ENCODE peak calls at places on chromosomes 4 and X, in six cellular contexts. O is pancreas; J is amniotic stem cell; A is NCI-H345; B is EH; M is naive thymus-derived CD4-positive, alpha-beta T cell. S is an unnamed sample.

GRCh38 chr4:40621592-40622512 is 7.8 kb downstream of the RBM47 start:
- DNase-seq in O (peak; percentile 54), J (peak; percentile 82), A (no peak), B (peak; percentile 98), M (no peak), S (peak; percentile 69)

GRCh38 chr4:81214518-81215218 is 354 bp downstream of the PRKG2 start:
- DNase-seq in O (peak; percentile 12), J (no peak), A (peak; percentile 36), B (no peak), M (no peak), S (peak; percentile 11)

GRCh38 chrX:119240356-119240755 is 4.3 kb downstream of the PGRMC1 start:
- DNase-seq in O (no peak), J (peak; percentile 4), A (no peak), B (peak; percentile 91), M (no peak), S (no peak)

GRCh38 chr4:152257601-152258066 is 278.3 kb downstream of the FBXW7 start:
- DNase-seq in O (no peak), J (no peak), A (no peak), B (peak; percentile 89), M (no peak), S (no peak)

GRCh38 chr4:139606600-139607301 is 50.7 kb upstream of the SETD7 start:
- DNase-seq in O (no peak), J (peak; percentile 44), A (no peak), B (peak; percentile 61), M (no peak), S (no peak)

GRCh38 chrX:71541546-71542022 is 8.7 kb downstream of the OGT start:
- DNase-seq in O (no peak), J (no peak), A (no peak), B (peak; percentile 88), M (no peak), S (no peak)

GRCh38 chr4:17766826-17767458 is 14.5 kb downstream of the FAM184B start:
- DNase-seq in O (no peak), J (no peak), A (no peak), B (no peak), M (no peak), S (no peak)

GRCh38 chr4:94277539-94277938 is 65.1 kb downstream of the HPGDS start:
- DNase-seq in O (no peak), J (no peak), A (no peak), B (peak; percentile 13), M (no peak), S (no peak)

GRCh38 chr4:113997206-113997605 is 17.8 kb upstream of the ARSJ start:
- DNase-seq in O (no peak), J (no peak), A (no peak), B (no peak), M (no peak), S (no peak)

GRCh38 chrX:137982791-137983190 is 416.9 kb downstream of the ZIC3 start:
- DNase-seq in O (no peak), J (no peak), A (no peak), B (no peak), M (no peak), S (no peak)

GRCh38 chr4:24853142-24853541 is 57.8 kb downstream of the SOD3 start:
- DNase-seq in O (no peak), J (no peak), A (no peak), B (no peak), M (no peak), S (no peak)

GRCh38 chrX:107713205-107714195 is 62.1 kb downstream of the TSC22D3 start:
- DNase-seq in O (no peak), J (no peak), A (no peak), B (no peak), M (peak; percentile 17), S (no peak)

GRCh38 chr4:20299515-20299914 is 47.8 kb downstream of the SLIT2 start:
- DNase-seq in O (no peak), J (peak; percentile 58), A (no peak), B (peak; percentile 58), M (no peak), S (peak; percentile 11)

GRCh38 chrX:82134378-82134777 is 932.5 kb downstream of the SH3BGRL start:
- DNase-seq in O (no peak), J (no peak), A (no peak), B (no peak), M (no peak), S (no peak)

GRCh38 chr4:42143996-42144395 is 8.5 kb downstream of the BEND4 start:
- DNase-seq in O (no peak), J (no peak), A (no peak), B (no peak), M (no peak), S (no peak)

GRCh38 chrX:15988661-15989603 is 134.3 kb upstream of the AP1S2 start:
- DNase-seq in O (no peak), J (no peak), A (no peak), B (peak; percentile 72), M (no peak), S (no peak)

GRCh38 chr4:138235419-138235952 is 6.7 kb downstream of the SLC7A11 start:
- DNase-seq in O (no peak), J (peak; percentile 83), A (no peak), B (peak; percentile 97), M (no peak), S (no peak)

GRCh38 chrX:85243761-85244410 is at the start of the genes SATL1 and ZNF711:
- DNase-seq in O (peak; percentile 57), J (no peak), A (peak; percentile 93), B (peak; percentile 47), M (no peak), S (peak; percentile 44)

GRCh38 chr4:143728171-143728570 is 27.7 kb upstream of the FREM3 start:
- DNase-seq in O (no peak), J (peak; percentile 5), A (no peak), B (peak; percentile 86), M (no peak), S (no peak)

GRCh38 chr4:110619401-110620247 is 3.3 kb downstream of the PITX2 start:
- DNase-seq in O (no peak), J (no peak), A (no peak), B (no peak), M (no peak), S (no peak)

GRCh38 chr4:8000721-8001491 is 61.2 kb upstream of the AFAP1 start:
- DNase-seq in O (no peak), J (no peak), A (no peak), B (no peak), M (no peak), S (no peak)

GRCh38 chrX:137227164-137227563 is 193.4 kb upstream of the GPR101 start:
- DNase-seq in O (no peak), J (no peak), A (no peak), B (no peak), M (no peak), S (no peak)

GRCh38 chr4:40247350-40247749 is 50.5 kb downstream of the RHOH start:
- DNase-seq in O (no peak), J (no peak), A (no peak), B (no peak), M (no peak), S (no peak)

GRCh38 chr4:90318208-90318607 is 191.0 kb downstream of the CCSER1 start:
- DNase-seq in O (no peak), J (peak; percentile 72), A (no peak), B (peak; percentile 77), M (no peak), S (no peak)

GRCh38 chrX:17020828-17021821 is 74.7 kb downstream of the REPS2 start:
- DNase-seq in O (no peak), J (no peak), A (no peak), B (no peak), M (no peak), S (no peak)

GRCh38 chr4:119804404-119804803 is 175.8 kb upstream of the PDE5A start:
- DNase-seq in O (no peak), J (no peak), A (no peak), B (no peak), M (no peak), S (no peak)

GRCh38 chr4:73964862-73965611 is 16.8 kb downstream of the PF4 start:
- DNase-seq in O (no peak), J (no peak), A (no peak), B (peak; percentile 19), M (no peak), S (peak; percentile 24)

GRCh38 chrX:1215123-1215823 is 2.8 kb upstream of the CRLF2 start:
- DNase-seq in O (no peak), J (no peak), A (no peak), B (no peak), M (no peak), S (no peak)

GRCh38 chr4:149709640-149710039 is 106.0 kb downstream of the IQCM start:
- DNase-seq in O (no peak), J (no peak), A (no peak), B (peak; percentile 43), M (no peak), S (no peak)

GRCh38 chr4:144627663-144628076 is 18.3 kb upstream of the HHIP start:
- DNase-seq in O (no peak), J (no peak), A (no peak), B (no peak), M (no peak), S (no peak)

GRCh38 chrX:31499120-31499519 is 427.3 kb upstream of the FTHL17 start:
- DNase-seq in O (no peak), J (no peak), A (no peak), B (peak; percentile 89), M (no peak), S (peak; percentile 11)

GRCh38 chrX:130111220-130111934 is 1.1 kb upstream of the ELF4 start:
- DNase-seq in O (no peak), J (no peak), A (no peak), B (peak; percentile 36), M (no peak), S (no peak)

GRCh38 chr4:31702291-31702690 is 982.1 kb downstream of the PCDH7 start:
- DNase-seq in O (no peak), J (no peak), A (no peak), B (no peak), M (no peak), S (no peak)

GRCh38 chr4:10738826-10739489 is 54.4 kb upstream of the CLNK start:
- DNase-seq in O (no peak), J (no peak), A (no peak), B (no peak), M (no peak), S (no peak)

GRCh38 chrX:39017062-39017461 is 215.8 kb downstream of the MID1IP1 start:
- DNase-seq in O (no peak), J (no peak), A (no peak), B (no peak), M (no peak), S (peak; percentile 55)

GRCh38 chr4:149322203-149322602 is 493.4 kb downstream of the IQCM start:
- DNase-seq in O (no peak), J (no peak), A (no peak), B (no peak), M (no peak), S (no peak)

GRCh38 chr4:37993806-37994205 is 33.6 kb downstream of the PTTG2 start:
- DNase-seq in O (no peak), J (no peak), A (no peak), B (no peak), M (no peak), S (no peak)

S was measured in Calu3.